ENCODE peak calls at places on chromosomes 2 and 18, in five cellular contexts. P is aorta; X is OCI-LY7; S is tibial artery; O is stimulated activated CD4-positive, alpha-beta T cell treated with anti-CD3 and anti-CD28 coated beads, Interleukin-2, amount 100 ng/mL, for 48 hours. J is an unnamed sample.

GRCh38 chr2:8856176-8856575 is 18.8 kb upstream of the KIDINS220 start:
- DNase-seq in S (no peak), O (no peak), X (no peak), P (no peak), J (no peak)

GRCh38 chr2:9291331-9291730 is 84.7 kb downstream of the ASAP2 start:
- DNase-seq in O (no peak), S (no peak), X (no peak), P (no peak), J (no peak)

GRCh38 chr2:64463784-64464183 is 9.8 kb downstream of the LGALSL start:
- DNase-seq in X (no peak), P (no peak), S (no peak), O (no peak), J (no peak)

GRCh38 chr2:58930541-58930940 is 689.4 kb upstream of the FANCL start:
- DNase-seq in O (no peak), P (no peak), X (no peak), S (no peak), J (no peak)

GRCh38 chr2:207143474-207144190 is 22.1 kb downstream of the KLF7 start:
- DNase-seq in X (no peak), S (peak), P (peak), O (peak), J (peak)

GRCh38 chr2:132757676-132758075 is 87.7 kb upstream of the LYPD1 start:
- DNase-seq in P (no peak), S (no peak), O (no peak), X (no peak), J (no peak)

GRCh38 chr18:62596145-62597005 is 73.5 kb downstream of the ZCCHC2 start:
- DNase-seq in X (no peak), P (no peak), S (no peak), O (no peak), J (no peak)

GRCh38 chr2:217086038-217086522 is 226.2 kb upstream of the TNP1 start:
- DNase-seq in O (no peak), P (peak), X (no peak), S (no peak), J (no peak)

GRCh38 chr2:43402452-43402937 is 176.1 kb upstream of the ZFP36L2 start:
- DNase-seq in X (no peak), S (no peak), P (no peak), O (no peak), J (peak)

GRCh38 chr2:217872319-217872718 is 130.5 kb downstream of the TNS1 start:
- DNase-seq in P (no peak), O (no peak), S (no peak), X (no peak), J (no peak)

GRCh38 chr18:8813621-8814020 is 108.3 kb downstream of the MTCL1 start:
- DNase-seq in O (no peak), P (no peak), X (no peak), S (no peak), J (no peak)

GRCh38 chr2:74206180-74206688 is 7.8 kb downstream of the MTHFD2 start:
- DNase-seq in O (no peak), S (no peak), X (no peak), P (no peak), J (peak)

J was measured in RPMI8226.